ENCODE peak calls at places on chromosomes 11 and 22, in six cellular contexts. P, B, K, M, X and U are unnamed samples. For H3K36me3, the result is how much of the 10 kb centered on the place peaks cover.

GRCh38 chr22:47569389-47570299 is 807.2 kb downstream of the TBC1D22A start:
- DNase-seq in P (no peak), B (no peak), K (peak), M (no peak), X (no peak), U (no peak)

GRCh38 chr11:119782673-119783072 is 53.7 kb upstream of the NECTIN1 start:
- DNase-seq in P (no peak), B (no peak), K (peak), M (peak), X (no peak), U (no peak)

GRCh38 chr11:5257296-5257695 is 2.7 kb upstream of the HBG2 start:
- DNase-seq in P (no peak), B (no peak), K (no peak), M (no peak), X (no peak), U (no peak)

GRCh38 chr11:43503417-43503816 is 144.7 kb downstream of the TTC17 start:
- DNase-seq in P (no peak), B (no peak), K (no peak), M (no peak), X (no peak), U (no peak)

GRCh38 chr11:78000193-78000592 is 5.7 kb upstream of the INTS4 start:
- DNase-seq in P (peak), B (peak), K (no peak), M (no peak), X (peak), U (peak)

GRCh38 chr22:36244522-36245391 is 5.4 kb upstream of the APOL2 start:
- DNase-seq in P (no peak), B (no peak), K (no peak), M (peak), X (no peak), U (no peak)

GRCh38 chr11:123702137-123702536 is 39.3 kb downstream of the ZNF202 start:
- DNase-seq in P (no peak), B (no peak), K (peak), M (no peak), X (no peak), U (no peak)

GRCh38 chr11:130773436-130773835 is 142.8 kb downstream of the SNX19 start:
- DNase-seq in P (no peak), B (no peak), K (no peak), M (no peak), X (no peak), U (no peak)

GRCh38 chr11:66388746-66389386 is 17.3 kb upstream of the SLC29A2 start:
- DNase-seq in P (peak), B (peak), K (peak), M (no peak), X (peak), U (peak)

GRCh38 chr22:36218648-36219047 is 17.0 kb upstream of the APOL4 start:
- DNase-seq in P (no peak), B (no peak), K (no peak), M (no peak), X (no peak), U (no peak)

GRCh38 chr11:31786996-31787685 is 24.0 kb downstream of the PAX6 start:
- DNase-seq in P (no peak), B (no peak), K (no peak), M (no peak), X (no peak), U (no peak)

GRCh38 chr22:24121938-24122337 is 59.3 kb upstream of the SUSD2 start:
- DNase-seq in P (no peak), B (no peak), K (no peak), M (no peak), X (no peak), U (no peak)
- H3K36me3 ChIP-seq in P (under half), B (under half), K (half or more), M (under half), X (under half), U (under half)

GRCh38 chr11:132452616-132453015 is 1079.7 kb downstream of the OPCML start:
- DNase-seq in P (no peak), B (no peak), K (no peak), M (no peak), X (no peak), U (no peak)

GRCh38 chr11:132453411-132453810 is 1078.9 kb downstream of the OPCML start:
- DNase-seq in P (no peak), B (no peak), K (no peak), M (no peak), X (no peak), U (no peak)

GRCh38 chr11:132448334-132448995 is 1078.0 kb downstream of the NTM start:
- DNase-seq in P (no peak), B (no peak), K (no peak), M (no peak), X (no peak), U (no peak)

GRCh38 chr11:132450631-132451030 is 1080.2 kb downstream of the NTM start:
- DNase-seq in P (no peak), B (no peak), K (no peak), M (no peak), X (no peak), U (no peak)

DNA sequence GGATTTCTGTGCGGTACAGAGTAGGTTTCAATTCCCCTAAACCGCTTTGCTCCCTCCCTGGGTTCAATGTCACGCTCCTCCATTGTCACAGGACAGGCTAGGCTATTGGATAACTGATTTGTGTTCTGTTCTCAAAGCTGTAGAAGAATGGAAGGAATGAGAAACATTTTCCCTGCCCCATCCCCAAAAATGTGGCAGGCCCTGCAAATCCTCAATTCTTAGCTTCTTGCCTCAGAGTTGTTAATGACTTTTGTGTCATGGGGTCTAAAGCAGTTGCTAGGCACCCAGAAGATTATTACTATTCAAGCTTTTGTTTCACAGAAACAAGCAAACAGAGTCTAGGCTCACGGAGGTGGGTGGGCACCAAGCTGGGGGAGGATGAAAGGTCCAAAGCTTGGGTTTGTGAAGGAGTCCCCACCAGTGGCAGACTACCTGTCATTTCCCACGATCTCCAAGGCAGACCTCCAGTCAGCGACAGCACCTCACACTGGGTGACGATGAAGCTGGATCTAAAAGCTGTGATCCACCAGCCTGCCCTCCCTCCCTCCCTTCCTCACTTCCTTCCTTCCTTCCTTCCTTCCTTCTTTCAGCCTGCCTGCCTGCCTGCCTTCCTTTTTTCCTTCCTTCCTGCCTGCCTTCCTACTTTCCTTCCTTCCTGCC is 1080.2 kb downstream of the OPCML start:
- DNase-seq in P (no peak), B (no peak), K (no peak), M (no peak), X (no peak), U (no peak)
- H3K27ac ChIP-seq in P (no peak), B (no peak), K (no peak), M (no peak), X (no peak), U (no peak)

GRCh38 chr22:29334696-29335344 is 19.3 kb upstream of the RASL10A start:
- DNase-seq in P (no peak), B (no peak), K (no peak), M (no peak), X (no peak), U (no peak)
- H3K36me3 ChIP-seq in P (under half), B (under half), K (half or more), M (under half), X (under half), U (half or more)

DNA sequence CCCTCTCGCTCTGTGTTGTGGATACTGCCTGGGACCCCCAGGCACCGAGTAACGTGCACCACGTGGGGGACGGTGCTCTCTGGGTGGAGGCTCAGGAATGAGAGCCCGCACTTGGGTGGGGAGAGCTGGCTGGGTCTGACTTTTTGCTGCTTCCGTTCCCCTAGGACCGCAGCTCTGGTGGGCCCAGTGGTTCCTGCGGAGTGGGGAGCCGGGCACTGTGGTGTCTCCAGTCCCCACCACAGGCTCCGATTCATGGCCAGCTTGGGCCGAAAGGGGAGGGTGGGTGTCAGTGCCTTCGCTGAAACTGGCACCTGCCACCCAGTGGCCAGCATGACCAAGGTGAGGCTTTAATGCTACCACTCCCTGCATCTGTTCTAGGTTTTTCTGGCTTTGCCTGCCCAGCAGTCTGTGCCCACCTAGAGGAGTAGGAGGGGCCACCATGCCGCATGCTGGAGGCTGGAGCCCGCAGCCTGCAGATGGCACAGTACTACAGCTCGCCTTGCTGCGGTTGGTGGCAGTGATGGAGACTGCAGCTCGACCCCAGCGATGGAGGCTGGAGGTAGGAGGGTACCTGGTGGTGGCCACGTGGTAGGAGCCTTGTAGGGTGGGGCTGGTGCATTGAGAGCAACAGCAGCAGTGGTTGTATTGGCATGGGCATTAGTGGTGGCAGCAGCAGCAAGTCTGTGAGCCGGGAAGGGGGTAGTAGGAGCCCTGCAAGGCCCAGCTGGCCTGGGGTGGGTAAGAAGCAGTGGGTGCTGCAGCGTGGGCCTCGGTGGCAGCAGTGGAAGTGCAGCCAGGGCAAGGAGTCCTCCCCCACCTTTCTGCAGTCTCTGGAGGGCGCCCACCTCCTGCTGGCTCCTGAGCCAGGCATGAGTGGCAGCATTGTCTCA is 118.8 kb upstream of the VPREB1 start:
- DNase-seq in P (no peak), B (no peak), K (no peak), M (no peak), X (no peak), U (no peak)
- H3K27ac ChIP-seq in P (no peak), B (no peak), K (no peak), M (no peak), X (no peak), U (no peak)

GRCh38 chr11:74694136-74694535 is 37.1 kb downstream of the CHRDL2 start:
- DNase-seq in P (no peak), B (no peak), K (no peak), M (no peak), X (no peak), U (no peak)
- H3K36me3 ChIP-seq in P (under half), B (under half), K (under half), M (under half), X (under half), U (under half)

DNA sequence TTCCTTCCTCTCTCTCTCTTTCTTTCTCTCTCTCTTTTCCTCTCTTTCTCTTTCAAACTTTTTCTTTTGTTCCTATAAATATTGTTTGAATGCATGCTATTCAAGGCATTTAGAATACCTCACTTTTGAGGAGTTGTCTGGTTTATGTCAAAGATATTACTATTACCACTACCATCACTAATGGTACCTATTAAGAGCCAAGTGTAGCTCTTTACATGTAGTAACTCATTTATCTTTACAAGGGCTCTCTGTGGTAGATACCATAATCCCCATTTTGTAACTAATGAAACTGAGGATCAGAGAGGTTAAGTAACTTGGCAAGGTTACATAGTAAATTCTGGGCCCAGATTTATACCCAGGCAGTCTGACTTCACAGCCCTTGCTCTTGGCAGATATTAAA is 116.0 kb downstream of the CSTPP1 start:
- DNase-seq in P (no peak), B (no peak), K (no peak), M (no peak), X (no peak), U (no peak)
- H3K27ac ChIP-seq in P (no peak), B (no peak), K (no peak), M (no peak), X (no peak), U (no peak)

DNA sequence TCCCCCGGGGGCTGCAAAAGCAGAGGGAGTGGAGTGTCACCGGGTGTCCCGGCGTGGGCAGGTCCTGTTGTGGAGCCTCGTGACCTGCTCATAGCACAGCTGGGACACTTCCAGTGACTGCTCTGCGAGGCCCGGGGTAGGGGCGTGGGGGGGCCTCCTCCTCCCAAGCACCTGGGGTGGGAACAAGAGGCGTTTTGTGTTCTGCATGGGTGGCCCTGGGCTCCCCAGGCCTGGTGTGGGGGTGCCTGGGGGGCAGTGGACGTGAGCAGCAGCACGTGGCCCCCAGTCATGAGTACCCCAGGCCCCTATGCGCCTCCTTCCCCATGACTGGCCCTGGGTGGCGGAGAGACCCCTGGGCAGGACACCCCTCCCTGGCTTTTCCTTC is 104.7 kb downstream of the KCNQ1 start:
- DNase-seq in P (no peak), B (no peak), K (no peak), M (peak), X (peak), U (no peak)
- H3K36me3 ChIP-seq in P (under half), B (under half), K (under half), M (under half), X (under half), U (under half)

DNA sequence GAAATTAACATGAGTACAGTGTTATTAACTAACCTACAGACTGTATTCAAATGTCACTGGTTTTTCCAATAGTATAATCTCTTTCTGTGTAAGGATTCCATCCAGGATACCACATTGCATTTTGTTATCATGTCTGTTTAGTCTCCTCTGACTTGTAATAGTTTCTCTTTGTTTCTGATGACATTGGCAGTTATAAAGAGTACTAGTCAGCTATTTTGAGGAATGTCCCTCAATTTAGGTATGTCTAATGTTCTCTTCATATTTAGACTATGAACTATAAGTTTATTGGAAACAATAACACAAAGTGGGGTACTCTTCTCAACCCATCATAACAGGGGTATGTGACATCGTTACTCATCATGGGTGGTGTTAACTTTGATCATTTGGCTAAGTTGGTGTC is 20.3 kb upstream of the ME3 start:
- DNase-seq in P (no peak), B (no peak), K (no peak), M (no peak), X (no peak), U (no peak)
- H3K27ac ChIP-seq in P (no peak), B (no peak), K (no peak), M (no peak), X (no peak), U (no peak)

DNA sequence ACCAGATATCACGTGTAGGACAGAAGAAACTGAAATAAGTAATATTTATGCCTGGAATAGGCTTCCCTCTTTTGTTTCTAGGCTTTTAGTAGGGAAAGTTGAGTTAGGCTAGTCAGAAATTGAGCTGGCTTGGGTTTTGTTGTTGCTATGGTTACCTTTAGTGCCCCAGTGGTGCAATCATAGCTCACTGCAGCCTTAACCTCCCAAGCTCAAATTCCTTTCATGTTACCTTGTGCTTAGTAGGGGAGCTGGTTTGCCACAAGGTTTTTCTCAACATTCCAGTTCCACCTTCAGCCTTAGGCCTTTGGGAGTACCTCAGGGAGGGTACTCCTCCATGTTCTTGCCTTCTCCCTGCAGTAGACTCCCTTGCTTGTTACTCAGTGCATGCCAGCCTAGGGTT is 69.1 kb upstream of the SUSD2 start:
- DNase-seq in P (no peak), B (no peak), K (no peak), M (no peak), X (no peak), U (no peak)
- H3K36me3 ChIP-seq in P (under half), B (under half), K (under half), M (under half), X (under half), U (half or more)